ENCODE peak calls at places on chromosomes 3 and 15, in nine cellular contexts. S is Panc1; C is T-helper 1 cell; D is sciatic nerve; J is stimulated activated CD8-positive, alpha-beta memory T cell treated with anti-CD3 and anti-CD28 coated beads, Interleukin-4, amount 100 ng/mL, for 48 hours; H is stomach; V is posterior vena cava; W is AG04450; A is GM19239. B is an unnamed sample.

GRCh38 chr15:69542028-69542427 is 89.4 kb downstream of the RPLP1 start:
- DNase-seq in H (no peak), S (no peak), C (no peak), A (no peak), J (no peak), V (peak), W (no peak), D (no peak), B (no peak)

GRCh38 chr15:33242165-33242564 is 47.7 kb upstream of the FMN1 start:
- DNase-seq in H (no peak), J (peak), V (no peak), A (no peak), W (no peak), D (no peak), C (no peak), S (no peak), B (no peak)

GRCh38 chr15:34754674-34755418 is at the start of gene GJD2:
- DNase-seq in W (no peak), J (no peak), D (no peak), A (no peak), H (no peak), C (no peak), S (no peak), V (peak), B (no peak)

GRCh38 chr3:134795776-134796312 is 784 bp downstream of the EPHB1 start:
- DNase-seq in C (peak), J (no peak), A (no peak), W (no peak), D (no peak), S (no peak), H (no peak), V (no peak), B (no peak)

GRCh38 chr3:124837730-124838186 is 49.4 kb downstream of the ITGB5 start:
- DNase-seq in H (peak), A (no peak), W (no peak), D (peak), J (no peak), V (peak), S (peak), C (no peak), B (no peak)

GRCh38 chr15:69215636-69216035 is 55.2 kb downstream of the GLCE start:
- DNase-seq in H (no peak), S (no peak), J (no peak), V (no peak), W (no peak), C (no peak), A (no peak), D (no peak), B (no peak)

GRCh38 chr3:8497582-8497981 is 4.0 kb upstream of the LMCD1 start:
- DNase-seq in J (no peak), D (no peak), W (no peak), H (no peak), A (no peak), S (no peak), C (no peak), V (no peak), B (no peak)

GRCh38 chr15:74335396-74335795 is 32.0 kb downstream of the CYP11A1 start:
- DNase-seq in W (no peak), J (no peak), A (no peak), S (no peak), C (no peak), V (peak), D (no peak), H (no peak), B (no peak)

GRCh38 chr3:41202834-41203345 is 3.6 kb downstream of the CTNNB1 start:
- DNase-seq in J (no peak), D (no peak), H (no peak), C (peak), A (no peak), W (no peak), S (no peak), V (no peak), B (peak)

GRCh38 chr3:190013943-190014924 is 106.5 kb downstream of the P3H2 start:
- DNase-seq in S (no peak), A (no peak), J (no peak), D (no peak), V (no peak), C (no peak), W (no peak), H (no peak), B (no peak)

GRCh38 chr3:188174309-188175044 is 20.5 kb downstream of the LPP start:
- DNase-seq in W (no peak), C (no peak), A (no peak), J (no peak), D (no peak), V (no peak), S (no peak), H (no peak), B (no peak)

GRCh38 chr3:186831795-186832194 is 10.7 kb upstream of the ADIPOQ start:
- DNase-seq in D (no peak), V (no peak), J (no peak), S (no peak), A (no peak), C (no peak), H (no peak), W (no peak), B (no peak)

GRCh38 chr3:124832782-124833709 is 54.1 kb downstream of the ITGB5 start:
- DNase-seq in S (no peak), D (no peak), V (no peak), H (no peak), J (no peak), C (no peak), W (peak), A (no peak), B (no peak)

GRCh38 chr3:71441217-71441924 is 142.2 kb downstream of the FOXP1 start:
- DNase-seq in J (peak), C (no peak), V (no peak), D (no peak), A (no peak), W (no peak), S (no peak), H (no peak), B (no peak)

GRCh38 chr3:125043599-125044151 is 12.1 kb downstream of the HEG1 start:
- DNase-seq in A (no peak), H (peak), D (no peak), S (no peak), C (no peak), W (no peak), J (no peak), V (no peak), B (no peak)

GRCh38 chr15:40069178-40070165 is 30.5 kb upstream of the SRP14 start:
- DNase-seq in D (peak), A (no peak), W (no peak), H (peak), V (peak), S (peak), J (no peak), C (no peak), B (peak)

GRCh38 chr3:113570158-113570557 is 37.8 kb downstream of the SIDT1 start:
- DNase-seq in W (no peak), S (no peak), V (no peak), H (no peak), A (no peak), D (no peak), C (no peak), J (no peak), B (no peak)

GRCh38 chr3:131903988-131904415 is 130.8 kb downstream of the CPNE4 start:
- DNase-seq in W (peak), D (no peak), H (no peak), S (no peak), V (no peak), C (no peak), A (no peak), J (no peak), B (peak)

GRCh38 chr3:188061133-188061532 is 92.8 kb upstream of the LPP start:
- DNase-seq in V (no peak), W (no peak), D (no peak), J (peak), H (no peak), S (no peak), A (no peak), C (peak), B (no peak)

B was measured in brain pericyte.